ENCODE peak calls at places on chromosomes 13 and 19, in five cellular contexts. T, H, D, X and Q are unnamed samples.
A peak's percentile ranks its signal among the peaks of the same experiment; 100 is the strongest.

GRCh38 chr19:58406818-58407657 is 1.4 kb upstream of the ZNF584 start:
- DNase-seq in H (no peak), T (no peak), D (no peak), X (no peak), Q (no peak)

GRCh38 chr13:100895656-100896055 is 221.1 kb upstream of the TMTC4 start:
- DNase-seq in H (no peak), D (no peak), T (no peak), X (no peak), Q (no peak)

GRCh38 chr13:82636119-82636518 is 1246.2 kb downstream of the SLITRK1 start:
- DNase-seq in H (no peak), X (no peak), D (no peak), T (no peak), Q (no peak)

GRCh38 chr13:100828226-100828625 is 153.6 kb upstream of the TMTC4 start:
- DNase-seq in H (no peak), T (no peak), X (no peak), D (no peak), Q (no peak)

GRCh38 chr13:51697181-51697580 is 106.8 kb downstream of the DHRS12 start:
- DNase-seq in H (no peak), X (no peak), T (no peak), D (no peak), Q (no peak)

GRCh38 chr19:42288881-42289555 is 12.9 kb upstream of the PRR19 start:
- DNase-seq in H (peak; percentile 4), X (no peak), T (no peak), D (no peak), Q (no peak)

GRCh38 chr19:14048439-14049153 is 13.3 kb downstream of the PALM3 start:
- DNase-seq in X (peak; percentile 59), H (no peak), T (no peak), D (no peak), Q (no peak)

GRCh38 chr13:51292000-51292550 is 47.4 kb upstream of the SERPINE3 start:
- DNase-seq in T (no peak), D (no peak), X (no peak), H (no peak), Q (no peak)

GRCh38 chr13:98350746-98351330 is 173.8 kb upstream of the RNF113B start:
- DNase-seq in H (no peak), D (no peak), X (no peak), T (no peak), Q (no peak)

GRCh38 chr13:62357887-62358645 is 942.4 kb upstream of the PCDH20 start:
- DNase-seq in D (no peak), T (no peak), X (peak; percentile 3), H (no peak), Q (peak; percentile 5)

GRCh38 chr13:49995535-49996165 is 1.2 kb upstream of the TRIM13 start:
- DNase-seq in T (no peak), H (no peak), X (no peak), D (no peak), Q (no peak)

GRCh38 chr19:28039677-28040381 is 1173.1 kb downstream of the UQCRFS1 start:
- DNase-seq in D (no peak), H (no peak), X (no peak), T (no peak), Q (no peak)

GRCh38 chr19:4139614-4140236 is 13.7 kb upstream of the CREB3L3 start:
- DNase-seq in D (peak; percentile 15), T (peak; percentile 60), H (peak; percentile 64), X (peak; percentile 65), Q (no peak)

GRCh38 chr19:14505488-14506239 is 9.7 kb upstream of the GIPC1 start:
- DNase-seq in X (peak; percentile 71), T (no peak), H (no peak), D (no peak), Q (no peak)

GRCh38 chr13:52809310-52809769 is 39.1 kb downstream of the PCDH8 start:
- DNase-seq in D (peak; percentile 6), T (no peak), H (peak; percentile 50), X (peak; percentile 55), Q (no peak)

GRCh38 chr19:7981199-7981598 is 24.2 kb downstream of the ELAVL1 start:
- DNase-seq in X (no peak), H (no peak), T (no peak), D (no peak), Q (no peak)

GRCh38 chr13:29935309-29935981 is 85.0 kb upstream of the UBL3 start:
- DNase-seq in D (no peak), X (no peak), T (no peak), H (peak; percentile 49), Q (peak; percentile 69)

GRCh38 chr19:11204943-11205349 is 7.6 kb upstream of the KANK2 start:
- DNase-seq in T (no peak), X (no peak), D (no peak), H (no peak), Q (no peak)